ENCODE peak calls at places on chromosomes 11 and 22, in six cellular contexts. U is epithelial cell of proximal tubule, X is MM.1S, Q is mucosa of descending colon, Y is A549, R is spleen. M is an unnamed sample.

GRCh38 chr22:35393116-35394010 is 6.6 kb upstream of the MCM5 start:
- DNase-seq in U (no peak), X (no peak), Q (no peak), R (no peak), Y (no peak), M (no peak)

GRCh38 chr11:2940166-2940929 is 11.1 kb upstream of the PHLDA2 start:
- DNase-seq in X (no peak), R (no peak), Y (peak; percentile 77), Q (peak; percentile 69), U (no peak), M (peak; percentile 93)

GRCh38 chr22:50245214-50246072 is 620 bp upstream of the TUBGCP6 start:
- DNase-seq in Y (no peak), U (no peak), R (peak; percentile 84), X (peak; percentile 34), Q (no peak), M (no peak)

GRCh38 chr11:76410771-76411423 is 29.8 kb downstream of the GVQW3 start:
- DNase-seq in R (no peak), Q (no peak), X (no peak), U (no peak), Y (no peak), M (no peak)

GRCh38 chr11:60831501-60832079 is 10.3 kb upstream of the CCDC86 start:
- DNase-seq in Q (no peak), X (no peak), U (no peak), Y (no peak), R (no peak), M (no peak)

GRCh38 chr11:117328414-117329010 is 858 bp downstream of the CEP164 start:
- DNase-seq in Y (no peak), U (no peak), R (peak; percentile 60), X (no peak), Q (no peak), M (no peak)

GRCh38 chr11:134170909-134171281 is 52.9 kb downstream of the NCAPD3 start:
- DNase-seq in Q (no peak), U (no peak), X (no peak), Y (no peak), R (no peak), M (no peak)

GRCh38 chr11:2390091-2390870 is 10.3 kb upstream of the TSSC4 start:
- DNase-seq in Y (no peak), X (no peak), R (no peak), U (no peak), Q (no peak), M (no peak)

GRCh38 chr11:80241766-80242165 is 800.9 kb upstream of the TENM4 start:
- DNase-seq in Y (no peak), Q (no peak), R (no peak), U (no peak), X (no peak), M (no peak)

GRCh38 chr22:28783786-28784671 is 11.5 kb downstream of the CCDC117 start:
- DNase-seq in X (no peak), R (no peak), Y (peak; percentile 58), U (no peak), Q (peak; percentile 48), M (no peak)

GRCh38 chr22:37638351-37639069 is 959 bp upstream of the SH3BP1 start:
- DNase-seq in U (no peak), Q (peak; percentile 80), Y (no peak), R (peak; percentile 81), X (peak; percentile 76), M (no peak)

GRCh38 chr22:35766654-35767580 is 49.2 kb downstream of the APOL5 start:
- DNase-seq in U (no peak), Q (no peak), Y (no peak), R (no peak), X (no peak), M (no peak)

GRCh38 chr11:94933225-94934130 is 39.9 kb downstream of the CWC15 start:
- DNase-seq in U (no peak), Y (no peak), R (no peak), X (no peak), Q (no peak), M (no peak)

GRCh38 chr11:110160016-110160415 is 66.8 kb downstream of the ZC3H12C start:
- DNase-seq in Q (no peak), Y (no peak), U (no peak), R (no peak), X (no peak), M (no peak)

GRCh38 chr11:65501530-65502273 is 2.9 kb downstream of the MALAT1 start:
- DNase-seq in Q (no peak), Y (peak; percentile 67), R (no peak), U (no peak), X (no peak), M (no peak)

GRCh38 chr11:63920126-63920869 is 3.3 kb upstream of the RCOR2 start:
- DNase-seq in U (no peak), R (no peak), Q (peak; percentile 85), X (no peak), Y (no peak), M (no peak)

GRCh38 chr11:121479355-121479754 is 26.6 kb upstream of the SORL1-AS1 start:
- DNase-seq in U (no peak), Q (no peak), R (no peak), X (no peak), Y (no peak), M (no peak)

GRCh38 chr11:15157181-15157580 is 42.5 kb downstream of the INSC start:
- DNase-seq in U (peak; percentile 83), R (no peak), X (no peak), Q (no peak), Y (no peak), M (no peak)

GRCh38 chr11:115501895-115502589 is 2.2 kb downstream of the CADM1 start:
- DNase-seq in U (no peak), R (no peak), X (peak; percentile 81), Y (no peak), Q (peak; percentile 3), M (no peak)

GRCh38 chr11:62770778-62771143 is 435 bp upstream of the TAF6L start:
- DNase-seq in R (peak; percentile 81), Y (no peak), Q (peak; percentile 38), U (no peak), X (no peak), M (no peak)

GRCh38 chr11:8267831-8268529 is 4.3 kb upstream of the LMO1 start:
- DNase-seq in Y (no peak), U (no peak), Q (no peak), X (no peak), R (peak; percentile 82), M (peak; percentile 36)

GRCh38 chr11:72251614-72252013 is 7.6 kb upstream of the PHOX2A start:
- DNase-seq in Q (no peak), R (no peak), X (no peak), U (no peak), Y (no peak), M (no peak)

GRCh38 chr11:35804446-35805040 is 139.3 kb upstream of the LDLRAD3 start:
- DNase-seq in U (no peak), R (no peak), Y (no peak), X (no peak), Q (no peak), M (no peak)

GRCh38 chr11:36057372-36058045 is 113.6 kb downstream of the LDLRAD3 start:
- DNase-seq in R (no peak), X (no peak), Y (no peak), Q (no peak), U (no peak), M (no peak)

GRCh38 chr11:122523841-122524531 is 131.5 kb upstream of the UBASH3B start:
- DNase-seq in Q (no peak), X (no peak), R (no peak), U (no peak), Y (no peak), M (peak; percentile 49)

GRCh38 chr11:11250470-11250869 is 102.6 kb downstream of the CSNK2A3 start:
- DNase-seq in R (no peak), U (no peak), Y (no peak), X (peak; percentile 88), Q (no peak), M (no peak)

GRCh38 chr11:14381968-14382367 is 23.0 kb upstream of the RRAS2 start:
- DNase-seq in X (no peak), R (no peak), Y (no peak), U (no peak), Q (no peak), M (no peak)

GRCh38 chr11:33402066-33402465 is 144.9 kb downstream of the HIPK3 start:
- DNase-seq in Q (no peak), R (no peak), U (peak; percentile 15), X (no peak), Y (no peak), M (no peak)

GRCh38 chr11:104534268-104534667 is 364.0 kb downstream of the CASP12 start:
- DNase-seq in R (no peak), Y (peak; percentile 26), X (no peak), Q (no peak), U (no peak), M (no peak)

GRCh38 chr11:45212566-45213315 is 66.3 kb downstream of the PRDM11 start:
- DNase-seq in Q (no peak), R (no peak), U (no peak), Y (peak; percentile 25), X (no peak), M (no peak)
- TF ChIP-seq CTCF in Q (no peak), R (no peak), U (no peak), Y (peak; percentile 18), X (no peak), M (no peak)

GRCh38 chr11:93131709-93132108 is 66.1 kb downstream of the SLC36A4 start:
- DNase-seq in Q (no peak), R (no peak), U (no peak), Y (peak; percentile 14), X (no peak), M (no peak)
- TF ChIP-seq CTCF in Q (no peak), R (no peak), U (peak; percentile 28), Y (no peak), X (no peak), M (peak; percentile 11)

GRCh38 chr11:57131080-57131790 is 50.5 kb upstream of the LRRC55 start:
- DNase-seq in X (no peak), Q (peak; percentile 58), U (no peak), R (no peak), Y (peak; percentile 45), M (no peak)
- TF ChIP-seq CTCF in X (peak; percentile 11), Q (no peak), U (peak; percentile 91), R (peak; percentile 29), Y (peak; percentile 39), M (peak; percentile 16)

GRCh38 chr22:46738961-46739870 is 1.2 kb upstream of the CERK start:
- DNase-seq in R (no peak), Q (peak; percentile 87), X (peak; percentile 92), Y (peak; percentile 89), U (peak; percentile 35), M (peak; percentile 81)
- TF ChIP-seq CTCF in R (no peak), Q (no peak), X (peak; percentile 68), Y (peak; percentile 55), U (peak; percentile 62), M (peak; percentile 58)